ENCODE peak calls at places on chromosome 10, in ten cellular contexts. Z, D, F, T, X, Q, J, Y, M and L are unnamed samples.

GRCh38 chr10:4532467-4532866 is 293.5 kb upstream of the AKR1E2 start:
- DNase-seq in Z (peak), D (no peak), F (no peak), T (peak), X (no peak), Q (no peak), J (no peak), Y (no peak), M (no peak), L (no peak)

GRCh38 chr10:42149027-42149700 is 489.2 kb downstream of the ZNF33B start:
- DNase-seq in Z (no peak), D (no peak), F (no peak), T (no peak), X (no peak), Q (no peak), J (no peak), Y (peak), M (no peak), L (peak)

GRCh38 chr10:114525368-114525949 is 121.2 kb upstream of the AFAP1L2 start:
- DNase-seq in Z (peak), D (no peak), F (peak), T (peak), X (peak), Q (no peak), J (peak), Y (no peak), M (no peak), L (no peak)

GRCh38 chr10:110501142-110501937 is 3.6 kb downstream of the DUSP5 start:
- DNase-seq in Z (peak), D (peak), F (peak), T (peak), X (peak), Q (peak), J (peak), Y (peak), M (peak), L (peak)

GRCh38 chr10:43427166-43427825 is 9.6 kb upstream of the ZNF487 start:
- DNase-seq in Z (no peak), D (peak), F (no peak), T (no peak), X (no peak), Q (no peak), J (peak), Y (no peak), M (no peak), L (no peak)

GRCh38 chr10:96835826-96836365 is 3.8 kb downstream of the LCOR start:
- DNase-seq in Z (no peak), D (no peak), F (no peak), T (peak), X (no peak), Q (no peak), J (peak), Y (no peak), M (no peak), L (no peak)

GRCh38 chr10:46520941-46521340 is 35.5 kb downstream of the GPRIN2 start:
- DNase-seq in Z (peak), D (no peak), F (peak), T (peak), X (no peak), Q (no peak), J (no peak), Y (no peak), M (peak), L (no peak)

GRCh38 chr10:97762056-97762455 is 9.7 kb downstream of the SFRP5 start:
- DNase-seq in Z (no peak), D (no peak), F (no peak), T (no peak), X (no peak), Q (no peak), J (no peak), Y (no peak), M (no peak), L (no peak)

GRCh38 chr10:58579011-58579655 is 66.5 kb downstream of the BICC1 start:
- DNase-seq in Z (no peak), D (no peak), F (no peak), T (no peak), X (no peak), Q (no peak), J (no peak), Y (no peak), M (no peak), L (no peak)

GRCh38 chr10:122407375-122408125 is 33.0 kb downstream of the PLEKHA1 start:
- DNase-seq in Z (no peak), D (no peak), F (peak), T (no peak), X (no peak), Q (no peak), J (no peak), Y (no peak), M (no peak), L (no peak)

GRCh38 chr10:63765126-63765525 is 243.9 kb downstream of the REEP3 start:
- DNase-seq in Z (peak), D (no peak), F (no peak), T (peak), X (no peak), Q (no peak), J (no peak), Y (no peak), M (no peak), L (no peak)

GRCh38 chr10:102399217-102400021 is 3.9 kb downstream of the NFKB2 start:
- DNase-seq in Z (peak), D (peak), F (peak), T (peak), X (peak), Q (peak), J (peak), Y (peak), M (peak), L (peak)

GRCh38 chr10:103100620-103101019 is 92.5 kb downstream of the NT5C2 start:
- DNase-seq in Z (no peak), D (no peak), F (no peak), T (no peak), X (no peak), Q (no peak), J (no peak), Y (no peak), M (no peak), L (no peak)

GRCh38 chr10:73287441-73287840 is 35.0 kb upstream of the MRPS16 start:
- DNase-seq in Z (no peak), D (no peak), F (no peak), T (no peak), X (no peak), Q (no peak), J (no peak), Y (no peak), M (no peak), L (no peak)

GRCh38 chr10:34906021-34906965 is 91.2 kb upstream of the PARD3 start:
- DNase-seq in Z (peak), D (no peak), F (no peak), T (peak), X (peak), Q (no peak), J (no peak), Y (no peak), M (peak), L (no peak)

GRCh38 chr10:3465406-3465891 is 292.9 kb upstream of the PITRM1 start:
- DNase-seq in Z (no peak), D (no peak), F (no peak), T (no peak), X (no peak), Q (no peak), J (no peak), Y (no peak), M (no peak), L (no peak)

GRCh38 chr10:73799899-73800559 is 11.4 kb downstream of the NDST2 start:
- DNase-seq in Z (no peak), D (no peak), F (no peak), T (no peak), X (no peak), Q (no peak), J (no peak), Y (no peak), M (no peak), L (no peak)

GRCh38 chr10:20013991-20014750 is 197.9 kb downstream of the PLXDC2 start:
- DNase-seq in Z (no peak), D (no peak), F (no peak), T (no peak), X (no peak), Q (no peak), J (no peak), Y (no peak), M (no peak), L (no peak)

GRCh38 chr10:73576178-73576889 is 14.8 kb downstream of the USP54 start:
- DNase-seq in Z (no peak), D (no peak), F (no peak), T (peak), X (no peak), Q (peak), J (peak), Y (peak), M (no peak), L (peak)

GRCh38 chr10:62689712-62690111 is 114.8 kb upstream of the ADO start:
- DNase-seq in Z (no peak), D (no peak), F (no peak), T (no peak), X (no peak), Q (no peak), J (peak), Y (no peak), M (no peak), L (no peak)

GRCh38 chr10:78916227-78916626 is 152.5 kb upstream of the ZMIZ1 start:
- DNase-seq in Z (no peak), D (no peak), F (no peak), T (no peak), X (no peak), Q (no peak), J (no peak), Y (no peak), M (no peak), L (no peak)

GRCh38 chr10:75038335-75038734 is 73.1 kb upstream of the SAMD8 start:
- DNase-seq in Z (no peak), D (no peak), F (no peak), T (peak), X (peak), Q (peak), J (no peak), Y (no peak), M (no peak), L (no peak)

GRCh38 chr10:49278497-49278902 is 20.5 kb upstream of the C10orf71 start:
- DNase-seq in Z (no peak), D (no peak), F (no peak), T (no peak), X (peak), Q (no peak), J (no peak), Y (no peak), M (no peak), L (no peak)

GRCh38 chr10:114791768-114792167 is 29.8 kb upstream of the FHIP2A start:
- DNase-seq in Z (no peak), D (no peak), F (no peak), T (no peak), X (no peak), Q (no peak), J (no peak), Y (no peak), M (no peak), L (no peak)

GRCh38 chr10:49598164-49598856 is 11.8 kb upstream of the SLC18A3 start:
- DNase-seq in Z (no peak), D (no peak), F (no peak), T (no peak), X (no peak), Q (no peak), J (no peak), Y (no peak), M (no peak), L (peak)

GRCh38 chr10:86106616-86107015 is 260.0 kb downstream of the GRID1 start:
- DNase-seq in Z (no peak), D (no peak), F (no peak), T (no peak), X (no peak), Q (no peak), J (no peak), Y (no peak), M (no peak), L (no peak)

GRCh38 chr10:6473430-6473829 is 106.6 kb downstream of the PRKCQ start:
- DNase-seq in Z (no peak), D (no peak), F (peak), T (no peak), X (no peak), Q (no peak), J (peak), Y (peak), M (no peak), L (peak)

GRCh38 chr10:124680675-124681074 is 63.5 kb downstream of the FAM53B start:
- DNase-seq in Z (no peak), D (no peak), F (no peak), T (no peak), X (no peak), Q (no peak), J (no peak), Y (no peak), M (no peak), L (no peak)

GRCh38 chr10:70621497-70622078 is 19.0 kb upstream of the PRF1 start:
- DNase-seq in Z (no peak), D (no peak), F (no peak), T (no peak), X (no peak), Q (no peak), J (peak), Y (no peak), M (no peak), L (no peak)

GRCh38 chr10:70617798-70618568 is 15.4 kb upstream of the PRF1 start:
- DNase-seq in Z (no peak), D (no peak), F (no peak), T (peak), X (no peak), Q (no peak), J (no peak), Y (no peak), M (no peak), L (no peak)

GRCh38 chr10:70620020-70620289 is 17.4 kb upstream of the PRF1 start:
- DNase-seq in Z (no peak), D (no peak), F (no peak), T (peak), X (no peak), Q (no peak), J (no peak), Y (no peak), M (no peak), L (no peak)

GRCh38 chr10:70618663-70619062 is 16.1 kb upstream of the PRF1 start:
- DNase-seq in Z (no peak), D (no peak), F (no peak), T (no peak), X (no peak), Q (no peak), J (no peak), Y (no peak), M (no peak), L (no peak)

DNA sequence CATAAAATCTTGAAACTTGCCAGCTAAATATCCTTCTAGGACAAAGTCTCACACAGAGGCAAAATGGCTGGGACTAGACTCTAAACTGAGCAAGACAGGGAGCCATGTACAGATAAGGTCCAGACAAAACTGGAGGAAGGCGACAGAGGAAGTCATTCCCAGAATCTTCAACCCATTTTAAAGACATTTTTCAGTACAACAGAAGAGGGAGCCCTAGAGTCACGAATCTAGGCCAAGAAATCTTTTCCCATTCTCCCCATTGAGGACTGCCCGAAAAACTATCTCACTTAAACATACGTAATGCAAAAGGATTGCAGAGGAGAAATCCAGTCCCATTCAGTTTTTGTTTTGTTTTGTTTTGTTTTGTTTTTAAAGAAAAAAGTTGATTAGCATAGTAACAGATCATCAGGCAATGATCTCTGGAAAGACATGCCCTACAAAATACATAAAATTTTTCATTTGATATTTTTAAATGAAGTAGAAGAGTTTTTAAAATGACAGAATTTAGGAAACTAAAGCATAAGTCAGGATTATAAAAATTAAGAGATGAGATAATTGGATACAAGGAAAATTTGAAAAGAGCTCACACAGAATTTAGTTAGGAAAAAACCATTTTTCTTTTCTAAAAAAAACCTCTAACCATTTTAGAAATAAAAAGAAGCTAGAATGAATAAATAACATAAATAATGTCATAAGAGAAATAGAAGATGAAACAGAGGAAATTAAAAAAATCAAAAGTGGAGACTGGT is 16.9 kb upstream of the PRF1 start:
- DNase-seq in Z (peak), D (no peak), F (no peak), T (peak), X (no peak), Q (peak), J (no peak), Y (peak), M (no peak), L (peak)
- TF ChIP-seq CTCF in Z (no peak), D (peak), F (no peak), T (peak), X (peak), Q (peak), J (peak), Y (peak), M (no peak), L (no peak)

GRCh38 chr10:23340346-23340745 is 4.3 kb downstream of the C10orf67 start:
- DNase-seq in Z (no peak), D (no peak), F (no peak), T (no peak), X (no peak), Q (no peak), J (no peak), Y (no peak), M (no peak), L (no peak)

GRCh38 chr10:23337616-23338015 is 7.0 kb downstream of the C10orf67 start:
- DNase-seq in Z (no peak), D (no peak), F (no peak), T (no peak), X (no peak), Q (no peak), J (no peak), Y (no peak), M (no peak), L (no peak)

GRCh38 chr10:23341004-23341403 is 3.6 kb downstream of the C10orf67 start:
- DNase-seq in Z (no peak), D (no peak), F (no peak), T (no peak), X (no peak), Q (no peak), J (no peak), Y (no peak), M (no peak), L (no peak)

GRCh38 chr10:23338155-23338828 is 6.3 kb downstream of the C10orf67 start:
- DNase-seq in Z (no peak), D (no peak), F (no peak), T (no peak), X (no peak), Q (no peak), J (no peak), Y (no peak), M (no peak), L (no peak)

DNA sequence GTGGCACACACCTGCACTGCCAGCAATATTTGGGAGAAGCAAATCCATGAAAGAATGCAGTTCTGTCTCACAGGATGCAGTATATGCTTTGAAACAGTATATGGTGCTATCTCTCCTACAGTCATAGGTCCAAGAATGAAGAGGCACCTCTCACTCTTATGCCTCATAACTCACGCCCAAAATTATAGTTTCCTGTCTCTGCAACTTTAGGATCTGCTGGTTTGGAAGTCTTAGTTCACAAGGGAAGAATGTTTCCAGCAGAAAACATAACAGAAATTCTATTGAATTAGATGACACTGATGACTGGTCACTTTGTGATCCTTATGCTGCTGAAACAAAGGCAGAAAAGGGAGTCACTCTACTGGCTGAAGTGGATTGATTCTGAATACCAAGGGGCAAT is 5.7 kb downstream of the C10orf67 start:
- DNase-seq in Z (no peak), D (no peak), F (no peak), T (no peak), X (no peak), Q (no peak), J (no peak), Y (no peak), M (no peak), L (no peak)
- TF ChIP-seq CTCF in Z (no peak), D (no peak), F (no peak), T (no peak), X (no peak), Q (no peak), J (no peak), Y (no peak), M (no peak), L (no peak)

GRCh38 chr10:77602231-77602912 is 35.2 kb downstream of the KCNMA1 start:
- DNase-seq in Z (no peak), D (no peak), F (no peak), T (peak), X (no peak), Q (no peak), J (no peak), Y (no peak), M (no peak), L (no peak)
- TF ChIP-seq CTCF in Z (no peak), D (no peak), F (no peak), T (no peak), X (no peak), Q (peak), J (no peak), Y (no peak), M (no peak), L (no peak)

DNA sequence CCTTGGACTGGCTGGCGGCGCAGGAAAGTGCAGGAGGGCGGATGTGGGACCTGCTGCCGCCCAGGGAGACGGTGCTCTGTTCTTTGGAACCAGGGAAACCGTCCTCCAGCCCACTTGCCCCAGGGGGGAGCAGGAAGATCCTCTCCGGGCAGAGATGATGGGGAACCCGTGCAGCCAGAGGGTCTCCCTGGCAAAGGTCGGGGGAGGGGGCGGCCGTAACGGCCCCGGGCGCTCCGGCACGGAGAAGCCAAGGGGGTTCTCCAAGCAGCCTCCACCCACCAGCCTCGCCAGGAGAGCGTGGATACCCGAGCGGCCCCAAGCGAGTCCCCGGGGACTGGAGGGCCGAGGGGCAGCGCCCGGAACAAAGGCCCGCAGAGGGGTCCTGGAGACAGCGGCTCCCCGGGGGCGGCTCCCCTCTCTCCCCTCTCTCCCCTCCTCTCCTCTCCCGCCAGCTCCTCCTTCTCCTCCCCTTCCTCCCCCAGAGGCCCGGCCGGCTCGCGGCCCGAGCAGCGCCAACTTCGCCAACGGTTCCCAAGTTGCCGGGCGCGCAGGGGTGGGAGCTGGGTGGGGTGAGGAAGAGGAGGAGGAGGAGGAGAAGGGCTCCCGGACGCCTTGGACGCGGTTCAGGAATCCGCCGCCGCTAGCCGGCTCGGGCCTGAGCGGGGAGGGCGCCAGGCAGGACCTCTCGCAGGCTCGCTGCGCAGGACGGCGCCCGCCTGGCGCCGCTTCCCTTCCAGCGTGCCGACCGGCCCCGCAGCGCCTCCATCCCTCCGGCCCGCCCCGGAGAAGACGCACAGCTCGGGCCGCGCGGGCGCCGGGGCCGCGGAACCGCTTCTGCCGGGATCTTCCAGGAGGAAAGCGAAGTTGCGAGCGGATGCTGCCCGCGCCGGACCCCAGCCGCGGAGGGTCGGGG is at the start of gene CHST3:
- DNase-seq in Z (no peak), D (no peak), F (no peak), T (peak), X (peak), Q (no peak), J (peak), Y (peak), M (peak), L (peak)
- TF ChIP-seq CTCF in Z (no peak), D (no peak), F (no peak), T (no peak), X (no peak), Q (no peak), J (no peak), Y (no peak), M (no peak), L (no peak)

DNA sequence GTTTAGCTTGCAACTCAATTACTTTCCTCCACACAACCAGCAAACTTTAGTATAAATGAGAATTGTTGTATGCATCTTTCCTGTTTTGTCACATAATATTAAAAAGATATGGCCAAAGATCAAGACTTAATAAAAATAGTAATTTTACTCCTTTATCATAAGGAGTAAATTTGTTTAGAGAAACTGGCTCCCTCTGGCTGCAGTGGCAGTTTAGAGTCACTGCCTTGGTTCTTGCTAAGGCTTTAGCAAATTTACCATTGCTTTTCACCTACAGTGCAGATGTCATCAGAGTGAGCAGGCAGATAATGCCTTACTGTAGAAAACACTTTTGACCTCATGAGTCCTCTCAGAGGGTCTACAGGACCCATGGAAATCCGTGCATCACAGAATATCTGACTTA is 2.6 kb downstream of the PRPF18 start:
- DNase-seq in Z (no peak), D (no peak), F (no peak), T (no peak), X (no peak), Q (no peak), J (no peak), Y (no peak), M (no peak), L (no peak)
- TF ChIP-seq CTCF in Z (no peak), D (peak), F (no peak), T (peak), X (no peak), Q (no peak), J (no peak), Y (peak), M (no peak), L (peak)

GRCh38 chr10:90437452-90437851 is 420.4 kb downstream of the HTR7 start:
- DNase-seq in Z (no peak), D (no peak), F (no peak), T (peak), X (no peak), Q (no peak), J (peak), Y (no peak), M (no peak), L (no peak)
- TF ChIP-seq CTCF in Z (no peak), D (no peak), F (no peak), T (no peak), X (peak), Q (no peak), J (peak), Y (no peak), M (no peak), L (no peak)